ENCODE peak calls at places on chromosomes 3 and 15, in five cellular contexts. V is PC-3, Z is GM23248, E is GM23338, R is neural progenitor cell. M is an unnamed sample.

GRCh38 chr3:67897686-67898336 is 243.4 kb upstream of the SUCLG2 start:
- DNase-seq in Z (peak; percentile 0), E (no peak), R (no peak), V (no peak), M (no peak)

GRCh38 chr15:57503051-57503702 is 88.5 kb upstream of the MYZAP start:
- DNase-seq in E (peak; percentile 71), R (no peak), Z (peak; percentile 66), V (no peak), M (no peak)

GRCh38 chr3:141102372-141102771 is 51.2 kb downstream of the SPSB4 start:
- DNase-seq in V (no peak), E (no peak), R (no peak), Z (no peak), M (no peak)

GRCh38 chr3:128307029-128307633 is 153.8 kb downstream of the EEFSEC start:
- DNase-seq in V (peak; percentile 7), Z (no peak), E (no peak), R (peak; percentile 61), M (no peak)

GRCh38 chr3:127050733-127051132 is 67.8 kb downstream of the PLXNA1 start:
- DNase-seq in E (no peak), R (peak; percentile 33), Z (no peak), V (no peak), M (no peak)

GRCh38 chr3:127524300-127524896 is 66.1 kb downstream of the TPRA1 start:
- DNase-seq in E (peak; percentile 54), V (no peak), R (peak; percentile 56), Z (no peak), M (no peak)

GRCh38 chr3:16697437-16698258 is 92.4 kb upstream of the DAZL start:
- DNase-seq in Z (peak; percentile 71), E (peak; percentile 52), R (peak; percentile 11), V (peak; percentile 22), M (no peak)

GRCh38 chr15:27589782-27590181 is 509.3 kb downstream of the OCA2 start:
- DNase-seq in E (no peak), Z (no peak), V (no peak), R (no peak), M (no peak)

GRCh38 chr15:58299311-58299850 is 132.4 kb upstream of the LIPC start:
- DNase-seq in R (no peak), V (no peak), Z (peak; percentile 85), E (no peak), M (no peak)

GRCh38 chr3:150581174-150581573 is 21.9 kb upstream of the SELENOT start:
- DNase-seq in R (no peak), E (no peak), Z (no peak), V (no peak), M (no peak)

GRCh38 chr15:70339551-70340517 is 242.1 kb upstream of the TLE3 start:
- DNase-seq in V (no peak), Z (peak; percentile 62), E (no peak), R (no peak), M (no peak)

GRCh38 chr3:127257351-127257750 is 30.5 kb downstream of the PRR20G start:
- DNase-seq in R (no peak), Z (no peak), V (no peak), E (no peak), M (no peak)

GRCh38 chr15:68325721-68326120 is 48.2 kb downstream of the FEM1B start:
- DNase-seq in Z (peak; percentile 56), V (no peak), E (no peak), R (no peak), M (no peak)

GRCh38 chr3:155031191-155031590 is 48.9 kb upstream of the MME start:
- DNase-seq in Z (peak; percentile 55), E (no peak), R (no peak), V (no peak), M (peak; percentile 3)

GRCh38 chr3:17724948-17725347 is 17.5 kb downstream of the TBC1D5 start:
- DNase-seq in E (no peak), R (no peak), V (no peak), Z (no peak), M (no peak)

DNA sequence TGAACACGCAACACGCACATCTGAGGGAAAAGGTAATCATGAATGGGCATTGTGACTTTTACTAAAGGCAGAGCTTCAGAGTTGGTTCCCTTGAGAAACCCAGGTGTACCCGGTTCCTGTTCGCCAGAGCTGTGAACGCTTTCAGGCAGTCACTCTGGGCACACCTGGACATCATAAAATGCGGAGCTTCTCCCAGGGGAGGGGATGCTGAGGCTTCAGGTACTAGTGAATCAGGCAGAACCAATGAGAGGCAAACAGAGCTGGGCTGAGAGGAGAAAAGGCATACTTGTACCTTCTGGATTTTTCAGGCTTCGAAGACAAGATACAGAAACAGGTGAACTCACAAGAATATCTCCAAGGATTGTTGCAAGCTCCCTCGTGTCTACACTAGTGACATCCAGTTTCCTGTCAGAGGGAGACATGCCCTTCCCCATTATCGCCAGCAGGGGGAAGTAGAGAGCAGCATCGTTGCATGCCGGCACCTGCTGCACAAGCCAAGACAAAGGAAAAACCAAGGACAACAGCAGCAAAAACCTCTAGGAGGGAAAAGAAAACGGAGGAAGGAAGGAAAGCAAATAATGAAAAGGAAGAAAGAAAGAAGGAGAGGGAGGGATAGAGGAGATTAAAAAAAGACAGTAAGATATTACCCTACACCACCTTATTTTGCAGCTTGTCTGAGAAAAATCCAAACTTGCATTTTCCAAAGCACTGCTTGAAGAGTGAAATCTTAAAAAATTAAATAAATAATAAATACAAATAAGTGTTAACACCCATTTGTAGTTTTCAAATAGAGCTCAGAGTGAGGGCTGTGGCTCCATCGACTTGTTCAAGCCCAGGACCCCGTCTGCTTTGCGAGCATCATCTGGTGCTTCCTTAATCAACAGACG is 2.0 kb downstream of the AHSG start:
- DNase-seq in V (peak; percentile 90), Z (peak; percentile 64), E (peak; percentile 88), R (peak; percentile 79), M (peak; percentile 87)
- TF ChIP-seq EZH2 in V (no peak), Z (no peak), E (no peak), R (no peak), M (no peak)

DNA sequence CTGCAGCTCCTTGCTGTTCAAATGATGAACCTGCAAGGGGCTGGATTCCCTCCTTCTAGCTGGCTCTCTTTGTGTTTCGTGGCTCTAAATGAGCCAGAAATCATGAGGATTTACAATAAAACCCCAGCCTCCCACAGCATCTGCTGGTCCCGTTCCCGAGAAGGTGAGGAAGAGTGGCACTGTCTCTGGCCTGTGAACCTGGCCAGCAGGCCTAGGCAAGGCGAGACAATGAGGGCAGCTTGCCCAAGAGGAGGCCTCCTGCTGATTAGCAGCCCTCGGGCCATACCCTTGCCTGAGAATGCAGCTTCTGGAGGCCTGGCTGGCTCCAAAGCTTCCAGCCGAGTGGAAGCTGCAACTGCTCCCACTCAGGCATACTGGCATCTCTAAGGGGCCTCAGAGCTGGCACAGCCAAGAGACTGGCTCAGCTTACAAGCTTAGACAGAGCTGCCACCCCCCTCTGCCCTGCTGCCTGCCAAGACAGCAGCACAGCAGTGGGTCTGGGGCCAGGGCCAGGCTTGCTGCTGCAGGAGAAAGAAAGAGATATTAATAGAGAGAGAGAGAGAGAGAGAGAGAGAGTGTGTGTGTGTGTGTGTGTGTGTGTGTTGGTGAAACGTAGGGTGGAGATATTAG is 76.5 kb downstream of the HMG20A start:
- DNase-seq in R (no peak), V (no peak), E (no peak), Z (peak; percentile 77), M (no peak)
- TF ChIP-seq EZH2phosphoT487 in R (no peak), V (no peak), E (no peak), Z (no peak), M (no peak)

DNA sequence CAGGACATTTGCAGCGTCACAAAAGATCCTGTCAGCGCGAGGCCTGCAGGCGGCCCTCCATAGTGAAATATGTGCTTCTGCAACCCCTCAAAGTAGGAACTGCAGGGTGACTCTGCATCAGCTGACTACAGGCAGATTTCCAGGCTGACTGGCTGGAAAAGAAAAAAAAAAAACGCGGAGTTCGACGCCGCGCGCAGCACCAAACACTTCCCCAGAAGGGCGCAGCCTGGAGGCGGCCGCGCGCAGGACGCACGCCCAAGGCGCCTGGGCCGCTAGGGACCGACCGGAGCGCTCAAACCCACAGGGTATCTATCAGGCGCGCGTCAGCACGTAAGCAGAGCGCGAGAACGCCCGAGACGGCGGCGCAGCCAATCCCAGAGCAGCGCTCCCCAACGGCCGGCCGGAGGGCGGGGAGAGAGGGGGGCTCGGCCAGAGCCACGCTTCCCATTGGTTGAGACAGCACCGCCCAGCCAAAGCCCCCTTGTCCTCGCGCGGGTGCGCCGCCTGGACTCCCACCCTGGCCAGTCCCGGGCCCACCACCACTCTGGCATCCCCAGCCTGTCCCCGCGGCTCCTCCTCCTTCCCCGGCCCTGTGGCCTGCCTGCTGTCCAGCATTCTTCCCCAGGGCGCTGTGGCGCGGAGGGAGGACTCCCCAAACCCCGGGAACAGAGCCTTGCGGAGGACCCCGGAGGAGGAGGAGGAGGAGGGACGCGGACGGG is 1.0 kb downstream of the BDH1 start:
- DNase-seq in Z (peak; percentile 99), V (peak; percentile 98), R (peak; percentile 99), E (peak; percentile 99), M (peak; percentile 100)
- H3K4me2 ChIP-seq in Z (peak overlapping the region; percentile 99), V (peak overlapping the region; percentile 98), R (peak overlapping the region; percentile 81), E (peak overlapping the region; percentile 83), M (peak overlapping the region; percentile 96)

GRCh38 chr3:195802795-195803194 is 8.9 kb downstream of the MUC4 start:
- DNase-seq in V (no peak), Z (no peak), R (no peak), E (no peak), M (no peak)

GRCh38 chr3:195801251-195802183 is 10.2 kb downstream of the MUC4 start:
- DNase-seq in V (no peak), R (no peak), Z (no peak), E (no peak), M (no peak)

GRCh38 chr3:195803309-195803908 is 8.3 kb downstream of the MUC4 start:
- DNase-seq in V (no peak), R (no peak), E (no peak), Z (peak; percentile 9), M (no peak)

GRCh38 chr3:195800240-195800639 is 11.5 kb downstream of the MUC4 start:
- DNase-seq in R (no peak), E (no peak), Z (no peak), V (no peak), M (no peak)

GRCh38 chr3:195802261-195802701 is 9.4 kb downstream of the MUC4 start:
- DNase-seq in Z (no peak), E (no peak), V (no peak), R (no peak), M (no peak)
- TF ChIP-seq EZH2 in Z (no peak), E (no peak), V (no peak), R (no peak), M (no peak)